ENCODE peak calls at places on chromosomes 2 and 18, in nine cellular contexts. P, D, R, B, N, W, K, T and M are unnamed samples.
A peak's percentile ranks its signal among the peaks of the same experiment; 100 is the strongest.

GRCh38 chr18:8706981-8707940 is 1.9 kb downstream of the MTCL1 start:
- DNase-seq in P (peak; percentile 59), D (peak; percentile 33), R (no peak), B (no peak), N (peak; percentile 82), W (peak; percentile 56), K (peak; percentile 70), T (no peak), M (peak; percentile 75)

GRCh38 chr18:13532406-13533075 is 193.8 kb downstream of the FAM210A start:
- DNase-seq in P (no peak), D (no peak), R (no peak), B (no peak), N (no peak), W (no peak), K (no peak), T (no peak), M (no peak)

GRCh38 chr2:105308785-105309540 is 20.6 kb downstream of the TGFBRAP1 start:
- DNase-seq in P (no peak), D (peak; percentile 55), R (no peak), B (no peak), N (no peak), W (no peak), K (no peak), T (no peak), M (no peak)

GRCh38 chr18:8657050-8657820 is 48.0 kb downstream of the RAB12 start:
- DNase-seq in P (no peak), D (no peak), R (no peak), B (no peak), N (no peak), W (no peak), K (no peak), T (no peak), M (no peak)

GRCh38 chr2:20052229-20052871 is 922 bp upstream of the LAPTM4A start:
- DNase-seq in P (no peak), D (no peak), R (no peak), B (no peak), N (peak; percentile 54), W (no peak), K (no peak), T (no peak), M (no peak)

GRCh38 chr2:217247511-217247910 is 387.6 kb upstream of the TNP1 start:
- DNase-seq in P (peak; percentile 33), D (no peak), R (no peak), B (no peak), N (no peak), W (peak; percentile 23), K (no peak), T (no peak), M (no peak)

GRCh38 chr2:144071461-144071860 is 448.5 kb downstream of the ZEB2 start:
- DNase-seq in P (no peak), D (no peak), R (no peak), B (no peak), N (no peak), W (no peak), K (no peak), T (no peak), M (no peak)

GRCh38 chr18:59897321-59897954 is 2.4 kb upstream of the PMAIP1 start:
- DNase-seq in P (no peak), D (no peak), R (no peak), B (no peak), N (no peak), W (no peak), K (no peak), T (no peak), M (no peak)

GRCh38 chr18:2955966-2956521 is 56.9 kb downstream of the LPIN2 start:
- DNase-seq in P (no peak), D (no peak), R (no peak), B (no peak), N (no peak), W (no peak), K (no peak), T (no peak), M (no peak)

GRCh38 chr2:195710407-195710806 is 53.4 kb downstream of the SLC39A10 start:
- DNase-seq in P (no peak), D (no peak), R (no peak), B (no peak), N (no peak), W (no peak), K (no peak), T (no peak), M (no peak)

GRCh38 chr2:19592197-19592596 is 233.8 kb upstream of the OSR1 start:
- DNase-seq in P (no peak), D (no peak), R (no peak), B (no peak), N (no peak), W (no peak), K (no peak), T (no peak), M (no peak)

GRCh38 chr2:36915627-36916026 is 50.7 kb downstream of the STRN start:
- DNase-seq in P (no peak), D (no peak), R (no peak), B (no peak), N (no peak), W (no peak), K (no peak), T (no peak), M (no peak)

GRCh38 chr2:80126596-80127189 is 177.9 kb downstream of the LRRTM1 start:
- DNase-seq in P (no peak), D (no peak), R (no peak), B (no peak), N (no peak), W (no peak), K (no peak), T (no peak), M (no peak)

GRCh38 chr2:119174216-119174992 is 15.9 kb upstream of the C1QL2 start:
- DNase-seq in P (peak; percentile 40), D (no peak), R (no peak), B (peak; percentile 41), N (peak; percentile 58), W (no peak), K (peak; percentile 20), T (peak; percentile 52), M (peak; percentile 57)

GRCh38 chr18:42578781-42579180 is 536.7 kb downstream of the RIT2 start:
- DNase-seq in P (no peak), D (no peak), R (no peak), B (no peak), N (no peak), W (no peak), K (no peak), T (no peak), M (no peak)

DNA sequence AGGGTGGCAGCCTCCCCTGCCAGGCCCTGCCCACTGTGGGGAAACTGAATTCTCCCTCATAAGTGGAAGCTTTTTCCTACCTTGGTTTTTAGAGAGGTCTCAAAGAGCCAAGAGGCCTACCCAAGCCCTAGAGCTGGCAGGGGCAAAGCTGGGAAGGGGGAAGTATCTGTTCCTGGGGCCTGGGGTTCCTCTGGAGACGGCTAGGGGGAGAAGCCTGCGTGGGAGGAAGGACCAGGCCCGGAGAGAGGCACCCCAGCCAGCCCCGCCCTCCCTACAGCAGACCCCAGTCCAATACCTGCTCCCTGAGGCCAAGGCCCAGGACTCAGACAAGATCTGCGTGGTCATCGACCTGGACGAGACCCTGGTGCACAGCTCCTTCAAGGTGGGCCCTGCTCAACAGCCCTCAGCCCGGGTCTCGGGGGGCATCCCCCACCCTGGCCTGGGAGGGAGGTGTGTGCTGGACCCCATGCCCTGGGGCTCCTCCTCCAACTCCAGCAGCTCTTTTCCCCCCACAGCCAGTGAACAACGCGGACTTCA is 2.2 kb downstream of the CTDSP1 start:
- DNase-seq in P (no peak), D (peak; percentile 36), R (no peak), B (no peak), N (no peak), W (peak; percentile 30), K (no peak), T (no peak), M (no peak)
- H3K4me1 ChIP-seq in P (peaks cover 65% of the 10 kb centered on the region), D (peaks cover 15% of the 10 kb centered on the region), R (peaks cover 17% of the 10 kb centered on the region), B (peaks cover 26% of the 10 kb centered on the region), N (peaks cover 44% of the 10 kb centered on the region), W (peaks cover 13% of the 10 kb centered on the region), K (peaks cover 38% of the 10 kb centered on the region), T (peaks cover 61% of the 10 kb centered on the region), M (peaks cover 66% of the 10 kb centered on the region)

GRCh38 chr2:136871424-136871823 is 106.1 kb downstream of the THSD7B start:
- DNase-seq in P (no peak), D (no peak), R (no peak), B (no peak), N (no peak), W (no peak), K (no peak), T (no peak), M (no peak)
- TF ChIP-seq POLR2A in P (no peak), D (no peak), R (no peak), B (no peak), N (no peak), W (no peak), K (no peak), T (no peak), M (no peak)

GRCh38 chr2:11459816-11460215 is 6.1 kb downstream of the E2F6 start:
- DNase-seq in P (no peak), D (no peak), R (no peak), B (no peak), N (no peak), W (no peak), K (no peak), T (no peak), M (no peak)
- H3K4me1 ChIP-seq in P (peaks cover 28% of the 10 kb centered on the region), D (peaks cover 20% of the 10 kb centered on the region), R (no peaks in the 10 kb centered on the region), B (no peaks in the 10 kb centered on the region), N (peaks cover 29% of the 10 kb centered on the region), W (peaks cover 15% of the 10 kb centered on the region), K (peaks cover 9% of the 10 kb centered on the region), T (peaks cover 38% of the 10 kb centered on the region), M (peaks cover 25% of the 10 kb centered on the region)

GRCh38 chr18:22171263-22171838 is 2.0 kb downstream of the GATA6 start:
- DNase-seq in P (no peak), D (no peak), R (no peak), B (no peak), N (no peak), W (peak; percentile 33), K (no peak), T (no peak), M (peak; percentile 49)

GRCh38 chr18:22169011-22169888 is at the start of gene GATA6:
- DNase-seq in P (peak; percentile 95), D (peak; percentile 95), R (no peak), B (peak; percentile 85), N (peak; percentile 85), W (peak; percentile 96), K (peak; percentile 95), T (peak; percentile 91), M (peak; percentile 98)

GRCh38 chr18:22168360-22168921 is 948 bp upstream of the GATA6 start:
- DNase-seq in P (peak; percentile 72), D (peak; percentile 54), R (no peak), B (no peak), N (peak; percentile 45), W (peak; percentile 53), K (peak; percentile 55), T (peak; percentile 56), M (peak; percentile 59)

GRCh38 chr18:22170421-22171262 is 1.3 kb downstream of the GATA6 start:
- DNase-seq in P (no peak), D (peak; percentile 71), R (peak; percentile 68), B (no peak), N (peak; percentile 27), W (peak; percentile 75), K (peak; percentile 75), T (peak; percentile 43), M (peak; percentile 67)

DNA sequence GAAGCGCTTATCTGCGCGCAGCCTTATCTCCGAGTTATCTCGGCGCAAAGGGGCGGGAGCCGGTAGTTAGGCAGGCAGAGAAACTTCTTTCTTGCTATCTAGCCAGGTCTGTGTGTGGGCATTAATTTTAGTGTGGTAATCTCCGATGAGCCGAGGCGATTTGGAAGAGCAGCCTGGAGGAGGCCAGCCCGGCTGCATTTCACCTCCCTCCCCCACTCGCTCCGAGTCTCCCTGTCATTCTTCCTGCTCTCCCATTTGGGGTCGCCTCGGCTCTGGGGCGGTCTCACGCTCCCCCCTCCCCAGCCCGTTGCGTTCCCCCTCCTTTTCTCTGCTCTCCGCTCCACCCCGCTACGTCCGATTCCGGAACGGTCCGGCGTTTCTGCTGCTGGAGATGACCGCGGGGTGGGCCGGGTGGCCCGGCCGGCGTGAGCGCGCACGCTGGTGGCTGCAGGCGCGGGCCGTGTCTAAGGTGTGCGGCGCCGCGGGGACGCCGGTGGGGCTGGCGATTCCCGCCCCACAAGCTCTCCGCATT is 566 bp downstream of the GATA6 start:
- DNase-seq in P (no peak), D (peak; percentile 68), R (no peak), B (no peak), N (no peak), W (peak; percentile 64), K (peak; percentile 74), T (no peak), M (peak; percentile 49)
- TF ChIP-seq POLR2A in P (no peak), D (no peak), R (no peak), B (peak; percentile 12), N (no peak), W (peak; percentile 18), K (no peak), T (no peak), M (no peak)